ENCODE peak calls at places on chromosomes 4 and X, in eight cellular contexts. C is AG08396, S is astrocyte of the spinal cord, J is SK-N-DZ, M is amygdala, L is right atrium auricular region, Q is iris pigment epithelial cell, Y is left cardiac atrium. I is an unnamed sample.

GRCh38 chr4:118783887-118784286 is 52.0 kb downstream of the SEC24D start:
- DNase-seq in C (no peak), S (peak), J (no peak), M (no peak), L (no peak), Q (peak), Y (peak), I (peak)

GRCh38 chr4:16029329-16029728 is 54.5 kb downstream of the PROM1 start:
- DNase-seq in C (peak), S (peak), J (peak), M (no peak), L (no peak), Q (peak), Y (no peak), I (peak)

GRCh38 chr4:67659065-67659464 is 41.9 kb downstream of the UBA6 start:
- DNase-seq in C (no peak), S (no peak), J (no peak), M (no peak), L (no peak), Q (no peak), Y (no peak), I (no peak)

GRCh38 chrX:119417842-119418241 is 18.7 kb downstream of the SLC25A43 start:
- DNase-seq in C (no peak), S (peak), J (no peak), M (no peak), L (no peak), Q (peak), Y (no peak), I (no peak)

GRCh38 chrX:155632424-155633100 is 19.8 kb upstream of the TMLHE start:
- DNase-seq in C (no peak), S (peak), J (no peak), M (no peak), L (no peak), Q (peak), Y (no peak), I (no peak)

GRCh38 chrX:137195991-137196390 is 162.2 kb upstream of the GPR101 start:
- DNase-seq in C (no peak), S (peak), J (no peak), M (no peak), L (no peak), Q (peak), Y (no peak), I (peak)

GRCh38 chrX:116435597-116435996 is 809 bp upstream of the SLC6A14 start:
- DNase-seq in C (no peak), S (no peak), J (no peak), M (no peak), L (no peak), Q (no peak), Y (no peak), I (no peak)

GRCh38 chr4:85107553-85107952 is 141.1 kb upstream of the WDFY3 start:
- DNase-seq in C (no peak), S (peak), J (peak), M (no peak), L (no peak), Q (no peak), Y (no peak), I (no peak)

GRCh38 chrX:129637217-129638109 is 17.3 kb downstream of the APLN start:
- DNase-seq in C (peak), S (peak), J (peak), M (peak), L (peak), Q (peak), Y (peak), I (peak)

GRCh38 chr4:177320721-177321120 is 11.0 kb downstream of the NEIL3 start:
- DNase-seq in C (no peak), S (no peak), J (no peak), M (no peak), L (no peak), Q (no peak), Y (no peak), I (no peak)

GRCh38 chr4:99389606-99390005 is 37.1 kb upstream of the ADH1C start:
- DNase-seq in C (no peak), S (no peak), J (no peak), M (no peak), L (no peak), Q (no peak), Y (no peak), I (peak)

GRCh38 chr4:23889814-23890269 is at the start of gene PPARGC1A:
- DNase-seq in C (peak), S (peak), J (peak), M (peak), L (peak), Q (peak), Y (peak), I (peak)

GRCh38 chr4:97493815-97494518 is 649.3 kb downstream of the STPG2 start:
- DNase-seq in C (no peak), S (no peak), J (no peak), M (no peak), L (no peak), Q (no peak), Y (no peak), I (peak)

GRCh38 chr4:10130190-10130888 is 13.7 kb upstream of the WDR1 start:
- DNase-seq in C (no peak), S (no peak), J (no peak), M (no peak), L (no peak), Q (no peak), Y (no peak), I (no peak)

GRCh38 chrX:146278381-146278780 is 460.8 kb downstream of the SLITRK2 start:
- DNase-seq in C (no peak), S (no peak), J (no peak), M (no peak), L (no peak), Q (no peak), Y (no peak), I (no peak)

GRCh38 chrX:93422693-93423092 is 250.7 kb downstream of the NAP1L3 start:
- DNase-seq in C (peak), S (no peak), J (peak), M (no peak), L (no peak), Q (peak), Y (no peak), I (no peak)

GRCh38 chr4:185395255-185395955 is at the start of gene LRP2BP:
- DNase-seq in C (no peak), S (no peak), J (no peak), M (no peak), L (no peak), Q (no peak), Y (no peak), I (peak)

GRCh38 chrX:103215037-103215767 is at the start of gene BEX4:
- DNase-seq in C (peak), S (peak), J (peak), M (peak), L (peak), Q (peak), Y (peak), I (peak)

GRCh38 chr4:92047209-92047877 is 256.4 kb upstream of the GRID2 start:
- DNase-seq in C (no peak), S (peak), J (peak), M (no peak), L (no peak), Q (no peak), Y (no peak), I (peak)

GRCh38 chr4:37715889-37716402 is 29.8 kb upstream of the RELL1 start:
- DNase-seq in C (no peak), S (peak), J (peak), M (no peak), L (no peak), Q (peak), Y (no peak), I (peak)

GRCh38 chr4:91734682-91735081 is 569.1 kb upstream of the GRID2 start:
- DNase-seq in C (no peak), S (no peak), J (no peak), M (no peak), L (no peak), Q (no peak), Y (no peak), I (no peak)

GRCh38 chrX:18075603-18076002 is 145.1 kb downstream of the BEND2 start:
- DNase-seq in C (no peak), S (no peak), J (no peak), M (no peak), L (no peak), Q (no peak), Y (no peak), I (no peak)

GRCh38 chr4:181909368-181909767 is 333.8 kb upstream of the TENM3 start:
- DNase-seq in C (no peak), S (peak), J (no peak), M (no peak), L (no peak), Q (peak), Y (no peak), I (peak)

GRCh38 chrX:107731831-107732502 is 43.6 kb downstream of the TSC22D3 start:
- DNase-seq in C (peak), S (peak), J (no peak), M (peak), L (peak), Q (peak), Y (peak), I (peak)

GRCh38 chr4:84378983-84379382 is 120.1 kb downstream of the NKX6-1 start:
- DNase-seq in C (no peak), S (no peak), J (no peak), M (no peak), L (no peak), Q (no peak), Y (no peak), I (no peak)

I was measured in fibroblast of lung.